ENCODE peak calls at places on chromosomes 2 and 18, in five cellular contexts. Y is K562, P is HepG2, B is ovary, G is sigmoid colon. D is an unnamed sample.

GRCh38 chr2:28346587-28346986 is 46.1 kb upstream of the FOSL2 start:
- DNase-seq in Y (no peak), P (no peak), B (no peak), G (peak; percentile 76), D (no peak)

GRCh38 chr2:11305958-11306357 is 38.5 kb downstream of the ROCK2 start:
- DNase-seq in Y (no peak), P (no peak), B (no peak), G (no peak), D (no peak)

GRCh38 chr2:144996225-144996795 is 476.4 kb upstream of the ZEB2 start:
- DNase-seq in Y (no peak), P (no peak), B (no peak), G (no peak), D (no peak)

GRCh38 chr2:112812318-112813042 is 24.1 kb downstream of the IL1B start:
- DNase-seq in Y (peak; percentile 73), P (no peak), B (no peak), G (no peak), D (no peak)

GRCh38 chr2:105798595-105798994 is 53.9 kb downstream of the NCK2 start:
- DNase-seq in Y (no peak), P (no peak), B (no peak), G (no peak), D (no peak)

GRCh38 chr18:36655894-36656293 is 172.9 kb downstream of the TPGS2 start:
- DNase-seq in Y (no peak), P (no peak), B (no peak), G (no peak), D (no peak)

GRCh38 chr2:161426788-161427412 is 10.8 kb downstream of the TBR1 start:
- DNase-seq in Y (no peak), P (no peak), B (no peak), G (no peak), D (no peak)

GRCh38 chr2:74850816-74851566 is 17.1 kb downstream of the HK2 start:
- DNase-seq in Y (no peak), P (no peak), B (no peak), G (no peak), D (no peak)

GRCh38 chr2:226608393-226608955 is 191.1 kb downstream of the IRS1 start:
- DNase-seq in Y (no peak), P (no peak), B (no peak), G (no peak), D (no peak)

GRCh38 chr2:177265386-177265690 is 811 bp upstream of the NFE2L2 start:
- DNase-seq in Y (no peak), P (no peak), B (no peak), G (no peak), D (peak; percentile 64)

GRCh38 chr18:56068030-56068671 is 480.2 kb upstream of the TCF4 start:
- DNase-seq in Y (no peak), P (no peak), B (peak; percentile 29), G (no peak), D (no peak)

GRCh38 chr18:3511980-3512379 is 62.0 kb downstream of the TGIF1 start:
- DNase-seq in Y (peak; percentile 66), P (no peak), B (no peak), G (no peak), D (no peak)

GRCh38 chr2:207253946-207254345 is 88.2 kb upstream of the KLF7 start:
- DNase-seq in Y (no peak), P (no peak), B (no peak), G (no peak), D (no peak)

GRCh38 chr2:164662066-164662465 is 40.8 kb upstream of the GRB14 start:
- DNase-seq in Y (no peak), P (no peak), B (peak; percentile 10), G (no peak), D (no peak)

GRCh38 chr2:233469261-233470006 is 97.1 kb downstream of the USP40 start:
- DNase-seq in Y (peak; percentile 38), P (no peak), B (peak; percentile 37), G (peak; percentile 86), D (peak; percentile 14)

GRCh38 chr2:156181208-156181607 is 151.3 kb downstream of the NR4A2 start:
- DNase-seq in Y (no peak), P (no peak), B (no peak), G (no peak), D (no peak)

GRCh38 chr2:99488999-99489757 is 639 bp downstream of the REV1 start:
- DNase-seq in Y (peak; percentile 79), P (peak; percentile 65), B (peak; percentile 61), G (peak; percentile 85), D (peak; percentile 51)

GRCh38 chr2:58357521-58357920 is 116.4 kb upstream of the FANCL start:
- DNase-seq in Y (no peak), P (no peak), B (no peak), G (no peak), D (no peak)

GRCh38 chr2:54428401-54428800 is 27.7 kb upstream of the SPTBN1 start:
- DNase-seq in Y (no peak), P (no peak), B (peak; percentile 18), G (peak; percentile 65), D (no peak)

GRCh38 chr18:49814147-49814499 is 790 bp upstream of the ACAA2 start:
- DNase-seq in Y (peak; percentile 26), P (peak; percentile 23), B (peak; percentile 51), G (peak; percentile 88), D (peak; percentile 53)

GRCh38 chr2:107412209-107412904 is 414.3 kb upstream of the RGPD4 start:
- DNase-seq in Y (no peak), P (no peak), B (no peak), G (no peak), D (no peak)

GRCh38 chr2:903223-903900 is 47.3 kb upstream of the SNTG2 start:
- DNase-seq in Y (no peak), P (no peak), B (no peak), G (no peak), D (no peak)

GRCh38 chr2:241764272-241765241 is 12.1 kb upstream of the GAL3ST2 start:
- DNase-seq in Y (no peak), P (no peak), B (peak; percentile 8), G (peak; percentile 60), D (no peak)

GRCh38 chr18:35611518-35611917 is 30.0 kb downstream of the GALNT1 start:
- DNase-seq in Y (no peak), P (no peak), B (no peak), G (no peak), D (no peak)

GRCh38 chr2:173202570-173202969 is 126.9 kb downstream of the MAP3K20 start:
- DNase-seq in Y (no peak), P (no peak), B (no peak), G (no peak), D (no peak)

GRCh38 chr2:36380624-36381481 is 25.3 kb downstream of the CRIM1 start:
- DNase-seq in Y (no peak), P (peak; percentile 99), B (no peak), G (no peak), D (no peak)

GRCh38 chr2:223762853-223763252 is 74.5 kb downstream of the AP1S3 start:
- DNase-seq in Y (no peak), P (peak; percentile 15), B (no peak), G (no peak), D (no peak)

DNA sequence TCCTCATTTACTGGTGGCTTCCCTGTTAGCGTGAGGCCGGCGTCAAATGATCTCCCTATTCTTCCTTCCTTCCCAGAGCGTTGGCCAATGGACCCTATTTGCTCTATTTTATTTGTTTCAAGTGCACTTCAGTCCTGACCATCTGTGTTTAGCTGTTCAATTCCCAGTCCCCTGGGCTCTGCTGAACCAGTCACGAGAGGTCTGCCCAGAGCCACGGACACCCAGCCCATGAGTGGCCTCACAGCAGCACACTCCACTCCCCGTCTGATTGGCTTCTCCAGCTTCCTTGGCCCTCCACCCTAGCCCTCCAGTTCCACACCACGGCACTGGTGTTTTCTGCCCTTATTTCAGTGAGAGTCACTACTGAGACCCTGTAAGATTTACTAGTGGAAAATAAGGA is 86.8 kb downstream of the COL6A3 start:
- DNase-seq in Y (no peak), P (no peak), B (peak; percentile 17), G (no peak), D (no peak)
- TF ChIP-seq EP300 in Y (no peak), P (no peak), B (no peak), G (no peak), D (no peak)

DNA sequence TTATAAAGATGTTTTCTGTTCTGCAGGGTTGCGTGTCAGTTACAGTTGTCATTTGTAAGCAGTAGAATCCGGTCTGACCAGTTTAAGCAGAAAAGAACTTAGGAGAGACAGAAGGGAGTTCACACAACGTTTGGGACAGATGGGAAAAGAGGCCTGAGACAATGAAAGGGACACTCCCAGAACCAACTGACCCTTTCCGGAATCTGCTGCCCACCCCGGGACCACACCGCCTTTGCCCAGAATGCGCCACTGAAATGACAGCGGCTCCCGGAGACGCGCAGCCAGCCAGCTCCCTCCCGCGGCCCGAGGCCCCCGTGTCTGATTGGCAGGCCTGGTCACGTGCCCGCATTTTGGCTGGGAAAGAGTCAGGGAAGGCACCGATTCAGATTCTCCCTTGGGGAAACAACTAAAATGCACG is 244.6 kb downstream of the BCL2 start:
- DNase-seq in Y (peak; percentile 67), P (peak; percentile 12), B (peak; percentile 20), G (peak; percentile 85), D (peak; percentile 75)
- TF ChIP-seq POLR2A in Y (no peak), P (no peak), B (no peak), G (no peak), D (no peak)

DNA sequence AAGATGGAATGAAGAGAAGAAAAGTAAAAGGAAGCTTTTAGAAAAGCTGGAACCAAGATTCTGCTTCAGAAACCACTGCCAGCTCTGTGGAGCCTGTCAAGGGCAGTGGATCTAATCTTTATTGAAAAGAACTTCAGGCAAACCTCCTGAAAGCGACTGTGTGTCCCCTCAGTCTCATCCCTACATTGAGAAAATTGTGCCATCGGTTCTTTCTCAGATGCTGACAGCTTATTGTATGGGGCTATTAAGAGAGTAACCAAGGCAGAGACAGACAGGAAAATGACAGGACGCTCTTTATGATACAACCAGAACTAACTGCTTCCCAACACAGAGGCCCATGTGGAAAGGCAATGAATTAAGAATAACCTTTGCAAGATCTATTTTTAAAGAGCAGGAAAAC is 763.2 kb upstream of the CHAC2 start:
- DNase-seq in Y (no peak), P (no peak), B (no peak), G (no peak), D (no peak)
- TF ChIP-seq EP300 in Y (no peak), P (no peak), B (no peak), G (no peak), D (no peak)

GRCh38 chr18:58088723-58089074 is 44.7 kb downstream of the NEDD4L start:
- DNase-seq in Y (no peak), P (no peak), B (no peak), G (no peak), D (no peak)
- TF ChIP-seq POLR2A in Y (no peak), P (no peak), B (no peak), G (no peak), D (no peak)

DNA sequence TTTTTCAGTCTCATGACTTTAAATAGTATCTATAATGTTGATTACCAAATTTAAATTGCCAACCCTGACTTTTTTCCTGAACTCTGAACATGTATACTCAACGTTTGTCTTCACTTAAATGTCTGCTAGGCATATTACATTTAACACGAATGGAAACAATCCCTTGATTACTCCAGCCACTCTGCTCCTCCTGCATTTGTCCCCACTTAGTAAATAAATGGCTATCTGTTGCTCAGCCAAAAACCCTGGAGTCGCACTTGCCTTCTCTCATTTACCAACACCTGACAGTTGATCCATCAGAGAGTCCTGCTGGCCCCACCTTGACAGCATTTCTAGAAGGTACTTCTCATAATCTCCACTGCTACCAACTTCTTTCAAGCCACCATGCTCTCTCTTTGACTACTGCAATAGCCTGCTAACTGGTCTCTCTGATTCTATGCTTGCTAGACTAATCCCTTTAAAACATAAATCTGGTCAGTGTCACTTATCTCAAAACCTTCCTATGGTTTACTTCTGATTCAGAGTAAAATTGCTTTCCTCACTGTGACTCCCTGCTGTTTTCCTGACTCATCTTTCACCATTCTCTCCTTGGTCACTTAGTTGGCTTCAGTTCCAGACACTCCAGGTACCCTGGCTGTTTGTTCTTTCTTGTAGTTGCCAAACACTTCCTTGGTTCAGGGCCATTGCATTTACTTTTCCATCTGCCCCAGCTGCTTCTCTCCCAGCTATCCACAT is 31.9 kb downstream of the SPAG16 start:
- DNase-seq in Y (no peak), P (no peak), B (no peak), G (no peak), D (no peak)
- TF ChIP-seq EP300 in Y (no peak), P (no peak), B (no peak), G (no peak), D (no peak)